ENCODE peak calls at places on chromosomes 4 and X, in five cellular contexts. E is transverse colon, B is substantia nigra, C is ovary, K is K562. I is an unnamed sample.

GRCh38 chr4:36823199-36823967 is 421.2 kb upstream of the NWD2 start:
- DNase-seq in E (no peak), B (no peak), C (no peak), K (no peak), I (no peak)

GRCh38 chr4:69748176-69748575 is 12.2 kb downstream of the SULT1B1 start:
- DNase-seq in E (no peak), B (no peak), C (no peak), K (no peak), I (no peak)

GRCh38 chr4:186598686-186599085 is 43.3 kb upstream of the MTNR1A start:
- DNase-seq in E (no peak), B (no peak), C (no peak), K (no peak), I (no peak)

GRCh38 chrX:39204945-39205344 is 403.7 kb downstream of the MID1IP1 start:
- DNase-seq in E (no peak), B (no peak), C (no peak), K (no peak), I (no peak)

GRCh38 chrX:71367396-71367795 is 1.2 kb downstream of the TAF1 start:
- DNase-seq in E (no peak), B (no peak), C (no peak), K (peak), I (no peak)

GRCh38 chr4:179437962-179438361 is 1995.7 kb upstream of the AGA start:
- DNase-seq in E (no peak), B (no peak), C (no peak), K (no peak), I (no peak)

GRCh38 chrX:18707442-18708049 is at the start of gene PPEF1:
- DNase-seq in E (no peak), B (no peak), C (no peak), K (no peak), I (no peak)

GRCh38 chr4:121720109-121720508 is 23.3 kb upstream of the ANXA5 start:
- DNase-seq in E (no peak), B (no peak), C (no peak), K (no peak), I (no peak)

GRCh38 chr4:25908491-25908901 is 5.5 kb upstream of the SMIM20 start:
- DNase-seq in E (no peak), B (no peak), C (no peak), K (no peak), I (no peak)

GRCh38 chr4:76964769-76965168 is 15.2 kb downstream of the SEPTIN11 start:
- DNase-seq in E (no peak), B (no peak), C (no peak), K (no peak), I (no peak)

GRCh38 chrX:40931921-40932320 is 153.3 kb upstream of the USP9X start:
- DNase-seq in E (no peak), B (no peak), C (no peak), K (peak), I (no peak)

GRCh38 chrX:72053508-72053907 is 78.2 kb downstream of the RTL5 start:
- DNase-seq in E (no peak), B (no peak), C (no peak), K (no peak), I (no peak)

GRCh38 chr4:152535236-152535902 is 523 bp downstream of the FBXW7 start:
- DNase-seq in E (peak), B (no peak), C (peak), K (peak), I (no peak)

GRCh38 chr4:140144937-140145336 is 9.0 kb downstream of the MAML3 start:
- DNase-seq in E (no peak), B (no peak), C (no peak), K (no peak), I (no peak)

GRCh38 chrX:134741801-134742200 is 83.5 kb upstream of the PLAC1 start:
- DNase-seq in E (no peak), B (no peak), C (no peak), K (no peak), I (no peak)

GRCh38 chrX:118579417-118579816 is 83.8 kb downstream of the DOCK11 start:
- DNase-seq in E (no peak), B (no peak), C (no peak), K (no peak), I (no peak)

GRCh38 chrX:132592880-132593279 is 104.0 kb upstream of the MBNL3 start:
- DNase-seq in E (no peak), B (no peak), C (no peak), K (no peak), I (no peak)

GRCh38 chr4:24765331-24765990 is 29.9 kb upstream of the SOD3 start:
- DNase-seq in E (no peak), B (no peak), C (no peak), K (no peak), I (no peak)

GRCh38 chr4:84661191-84661944 is 78.4 kb downstream of the CDS1 start:
- DNase-seq in E (no peak), B (no peak), C (no peak), K (no peak), I (no peak)

GRCh38 chr4:64016893-64017292 is 392.4 kb downstream of the TECRL start:
- DNase-seq in E (no peak), B (no peak), C (no peak), K (no peak), I (no peak)

DNA sequence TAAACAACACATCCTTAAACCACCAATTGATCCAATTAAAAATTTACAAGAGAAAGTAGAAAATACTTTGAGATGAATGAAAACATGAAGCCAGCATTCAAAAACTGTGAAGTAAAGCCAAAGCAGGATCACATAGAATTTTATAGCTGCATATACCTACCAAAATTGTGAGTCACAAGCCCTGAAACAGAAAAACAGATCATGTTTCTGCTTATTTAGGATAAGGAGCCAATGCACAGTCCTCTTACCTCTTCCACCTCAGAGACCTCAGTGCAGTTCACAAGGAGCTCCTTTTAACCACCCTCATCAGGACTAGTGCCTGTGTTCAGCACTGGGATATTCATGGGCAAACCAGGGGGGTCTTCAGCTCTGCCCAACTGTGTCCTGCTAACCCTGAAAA is 386.7 kb downstream of the TECRL start:
- DNase-seq in E (no peak), B (no peak), C (no peak), K (no peak), I (no peak)
- H3K27ac ChIP-seq in E (no peak), B (no peak), C (no peak), K (no peak), I (no peak)

DNA sequence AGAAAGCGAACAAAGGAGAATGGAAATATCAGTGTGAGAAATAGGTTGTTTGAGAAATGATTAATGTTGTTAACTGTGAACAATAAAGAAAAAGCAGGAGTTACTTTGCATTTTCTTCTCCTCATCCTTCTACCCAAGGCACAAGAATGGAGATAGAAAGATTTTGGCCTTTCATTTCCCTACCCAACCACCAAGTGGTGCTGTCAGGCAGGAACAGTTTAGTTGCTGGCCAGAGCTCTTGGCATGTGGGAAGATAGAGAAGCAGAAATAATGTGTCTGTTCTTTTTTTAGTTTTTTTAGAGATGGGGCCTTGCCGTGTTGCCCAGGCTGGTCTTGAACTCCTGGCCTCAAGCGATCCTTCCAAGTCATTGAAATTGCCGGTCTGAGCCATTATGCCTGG is 12.8 kb downstream of the HOPX start:
- DNase-seq in E (peak), B (no peak), C (no peak), K (peak), I (no peak)
- H3K27ac ChIP-seq in E (no peak), B (no peak), C (no peak), K (no peak), I (no peak)

GRCh38 chr4:177177446-177178160 is 132.1 kb upstream of the NEIL3 start:
- DNase-seq in E (no peak), B (no peak), C (no peak), K (no peak), I (no peak)
- H3K27ac ChIP-seq in E (peak), B (no peak), C (no peak), K (no peak), I (no peak)

GRCh38 chrX:107118322-107119147 is at the start of gene RBM41:
- DNase-seq in E (peak), B (peak), C (peak), K (peak), I (peak)
- H3K27ac ChIP-seq in E (peak), B (peak), C (no peak), K (peak), I (no peak)

GRCh38 chr4:15402974-15403373 is 24.9 kb upstream of the C1QTNF7 start:
- DNase-seq in E (no peak), B (no peak), C (no peak), K (no peak), I (no peak)

GRCh38 chr4:15398732-15399131 is 29.1 kb upstream of the C1QTNF7 start:
- DNase-seq in E (no peak), B (no peak), C (no peak), K (no peak), I (no peak)

GRCh38 chr4:15400276-15400675 is 27.6 kb upstream of the C1QTNF7 start:
- DNase-seq in E (no peak), B (no peak), C (no peak), K (no peak), I (no peak)

GRCh38 chr4:15402146-15402545 is 25.7 kb upstream of the C1QTNF7 start:
- DNase-seq in E (no peak), B (no peak), C (no peak), K (no peak), I (no peak)

GRCh38 chr4:15400911-15401671 is 26.7 kb upstream of the C1QTNF7 start:
- DNase-seq in E (peak), B (no peak), C (peak), K (no peak), I (no peak)
- H3K27ac ChIP-seq in E (peak), B (no peak), C (peak), K (no peak), I (no peak)

GRCh38 chr4:2882341-2882740 is 38.7 kb downstream of the ADD1 start:
- DNase-seq in E (no peak), B (no peak), C (no peak), K (no peak), I (no peak)

GRCh38 chr4:2875556-2875955 is 31.9 kb downstream of the ADD1 start:
- DNase-seq in E (no peak), B (no peak), C (no peak), K (no peak), I (no peak)

GRCh38 chr4:2878346-2878745 is 34.7 kb downstream of the ADD1 start:
- DNase-seq in E (no peak), B (no peak), C (no peak), K (no peak), I (no peak)

GRCh38 chr4:2881431-2881830 is 37.8 kb downstream of the ADD1 start:
- DNase-seq in E (no peak), B (no peak), C (no peak), K (no peak), I (no peak)

GRCh38 chr4:2879026-2879425 is 35.4 kb downstream of the ADD1 start:
- DNase-seq in E (no peak), B (no peak), C (no peak), K (no peak), I (no peak)
- H3K27ac ChIP-seq in E (no peak), B (no peak), C (no peak), K (no peak), I (no peak)

GRCh38 chr4:134200811-134201215 is 776 bp downstream of the PABPC4L start:
- DNase-seq in E (no peak), B (no peak), C (no peak), K (peak), I (no peak)

GRCh38 chr4:134202557-134202956 is 968 bp upstream of the PABPC4L start:
- DNase-seq in E (no peak), B (no peak), C (no peak), K (no peak), I (no peak)

GRCh38 chr4:134202136-134202535 is 547 bp upstream of the PABPC4L start:
- DNase-seq in E (no peak), B (no peak), C (no peak), K (no peak), I (no peak)

DNA sequence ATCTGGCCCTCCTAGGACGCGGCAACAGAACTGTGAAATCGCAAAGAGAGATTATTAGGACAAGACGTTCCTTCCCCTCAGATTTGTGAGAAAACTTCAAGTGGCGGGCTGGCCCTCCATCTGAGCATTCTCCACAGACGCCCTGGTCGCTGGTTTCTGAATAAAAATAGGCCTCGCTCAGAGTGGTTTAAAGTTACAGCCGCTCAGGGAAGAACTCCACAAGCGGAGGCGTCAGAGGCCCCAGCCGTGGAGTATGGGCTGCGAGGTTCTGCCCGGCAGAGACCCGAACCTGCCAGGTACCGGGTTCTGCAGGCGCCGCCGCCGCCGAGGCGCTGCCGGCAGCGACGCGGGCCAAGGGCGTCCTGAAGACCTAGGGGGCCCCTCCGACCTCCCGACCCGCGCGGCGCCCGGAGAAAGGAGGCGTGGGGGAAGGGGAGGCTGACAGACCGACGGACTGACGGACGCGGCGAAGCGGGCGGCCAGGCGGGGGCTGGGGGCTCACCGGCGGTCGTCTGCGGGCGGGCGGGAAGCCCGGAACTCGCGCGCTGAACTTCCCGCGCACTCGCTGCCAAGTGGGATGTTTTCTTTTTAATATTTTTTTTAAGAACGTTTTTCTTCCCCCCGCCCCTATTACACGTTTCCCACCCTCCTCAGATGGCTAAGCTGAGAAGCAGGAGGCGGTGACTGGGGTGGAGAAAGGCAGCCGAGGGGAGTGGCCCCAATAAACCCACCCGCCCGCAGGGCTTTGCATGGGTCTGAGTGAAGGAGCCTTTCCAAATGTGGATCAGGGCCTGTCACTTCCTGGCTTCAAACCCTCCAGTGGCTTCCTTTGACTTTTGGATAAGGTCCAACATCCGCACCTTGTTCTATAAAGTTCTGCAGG is at the start of gene PABPC4L:
- DNase-seq in E (no peak), B (no peak), C (peak), K (peak), I (peak)
- H3K27ac ChIP-seq in E (peak), B (no peak), C (peak), K (peak), I (no peak)

DNA sequence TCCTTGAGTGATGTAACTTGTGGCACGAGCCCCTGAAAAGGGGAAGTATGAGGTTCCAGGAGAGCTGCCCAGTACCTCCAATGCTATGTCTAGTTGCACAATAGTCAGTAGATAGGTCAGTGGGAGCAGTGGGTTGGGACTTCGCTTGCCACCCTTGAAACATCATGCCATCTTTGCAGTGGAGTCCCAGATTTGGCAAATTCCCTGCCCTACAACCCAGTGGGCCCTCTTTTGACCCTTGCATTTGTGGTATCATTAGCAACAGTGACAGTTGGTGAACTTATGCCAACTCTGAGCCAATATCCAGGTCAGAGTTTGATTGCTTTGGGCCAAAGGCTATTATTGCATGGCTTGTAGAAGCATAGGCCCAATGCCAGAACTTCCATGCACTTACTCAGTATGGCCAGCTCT is 12.3 kb downstream of the FHL1 start:
- DNase-seq in E (no peak), B (no peak), C (no peak), K (no peak), I (no peak)
- H3K27ac ChIP-seq in E (peak), B (no peak), C (no peak), K (no peak), I (no peak)

GRCh38 chrX:63566856-63567255 is 215.7 kb upstream of the SPIN4 start:
- DNase-seq in E (no peak), B (no peak), C (no peak), K (no peak), I (no peak)

GRCh38 chrX:63560601-63561218 is 209.6 kb upstream of the SPIN4 start:
- DNase-seq in E (peak), B (peak), C (peak), K (peak), I (peak)

GRCh38 chrX:63561425-63561824 is 210.3 kb upstream of the SPIN4 start:
- DNase-seq in E (no peak), B (no peak), C (no peak), K (peak), I (no peak)
- H3K27ac ChIP-seq in E (peak), B (no peak), C (no peak), K (no peak), I (no peak)

I was measured in iPS DF 6.9.